ENCODE peak calls at places on chromosomes 6 and 20, in nine cellular contexts. One of them, this sample, is unnamed.

GRCh38 chr20:36737183-36737499 is 8.7 kb downstream of the NDRG3 start:
- DNase-seq in brain microvascular endothelial cell: no peak
- DNase-seq in gastrocnemius medialis: no peak
- DNase-seq in T-cell: no peak
- DNase-seq in upper lobe of right lung: no peak
- DNase-seq in stimulated activated CD4-positive, alpha-beta T cell treated with anti-CD3 and anti-CD28 coated beads, Interleukin-12 subunit alpha, Interleukin-12 subunit beta, amount 100 ng/mL, for 48 hours: no peak
- DNase-seq in endothelial cell: no peak
- DNase-seq in iris pigment epithelial cell: no peak
- DNase-seq in ecto neural progenitor cell: no peak
- DNase-seq in this sample: no peak

GRCh38 chr20:47189060-47189459 is 167.4 kb downstream of the ZMYND8 start:
- DNase-seq in T-cell: no peak
- DNase-seq in endothelial cell: no peak
- DNase-seq in stimulated activated CD4-positive, alpha-beta T cell treated with anti-CD3 and anti-CD28 coated beads, Interleukin-12 subunit alpha, Interleukin-12 subunit beta, amount 100 ng/mL, for 48 hours: no peak
- DNase-seq in brain microvascular endothelial cell: no peak
- DNase-seq in gastrocnemius medialis: no peak
- DNase-seq in ecto neural progenitor cell: no peak
- DNase-seq in iris pigment epithelial cell: no peak
- DNase-seq in upper lobe of right lung: no peak
- DNase-seq in this sample: no peak

GRCh38 chr20:5947276-5947675 is 3.1 kb downstream of the TRMT6 start:
- DNase-seq in upper lobe of right lung: peak; percentile 73
- DNase-seq in gastrocnemius medialis: no peak
- DNase-seq in ecto neural progenitor cell: no peak
- DNase-seq in brain microvascular endothelial cell: no peak
- DNase-seq in T-cell: no peak
- DNase-seq in endothelial cell: no peak
- DNase-seq in iris pigment epithelial cell: peak; percentile 29
- DNase-seq in stimulated activated CD4-positive, alpha-beta T cell treated with anti-CD3 and anti-CD28 coated beads, Interleukin-12 subunit alpha, Interleukin-12 subunit beta, amount 100 ng/mL, for 48 hours: peak; percentile 34
- DNase-seq in this sample: no peak

GRCh38 chr6:155400022-155400965 is 55.3 kb downstream of the NOX3 start:
- DNase-seq in ecto neural progenitor cell: no peak
- DNase-seq in brain microvascular endothelial cell: no peak
- DNase-seq in upper lobe of right lung: no peak
- DNase-seq in iris pigment epithelial cell: no peak
- DNase-seq in stimulated activated CD4-positive, alpha-beta T cell treated with anti-CD3 and anti-CD28 coated beads, Interleukin-12 subunit alpha, Interleukin-12 subunit beta, amount 100 ng/mL, for 48 hours: no peak
- DNase-seq in gastrocnemius medialis: no peak
- DNase-seq in T-cell: no peak
- DNase-seq in endothelial cell: no peak
- DNase-seq in this sample: no peak

GRCh38 chr6:45724511-45724910 is 291.1 kb downstream of the CLIC5 start:
- DNase-seq in endothelial cell: no peak
- DNase-seq in ecto neural progenitor cell: no peak
- DNase-seq in stimulated activated CD4-positive, alpha-beta T cell treated with anti-CD3 and anti-CD28 coated beads, Interleukin-12 subunit alpha, Interleukin-12 subunit beta, amount 100 ng/mL, for 48 hours: no peak
- DNase-seq in iris pigment epithelial cell: peak; percentile 85
- DNase-seq in upper lobe of right lung: no peak
- DNase-seq in brain microvascular endothelial cell: peak; percentile 74
- DNase-seq in T-cell: no peak
- DNase-seq in gastrocnemius medialis: no peak
- DNase-seq in this sample: no peak

GRCh38 chr20:44056010-44056698 is 130.8 kb downstream of the JPH2 start:
- DNase-seq in endothelial cell: peak; percentile 65
- DNase-seq in T-cell: peak; percentile 68
- DNase-seq in upper lobe of right lung: peak; percentile 55
- DNase-seq in iris pigment epithelial cell: no peak
- DNase-seq in brain microvascular endothelial cell: peak; percentile 23
- DNase-seq in ecto neural progenitor cell: peak; percentile 60
- DNase-seq in stimulated activated CD4-positive, alpha-beta T cell treated with anti-CD3 and anti-CD28 coated beads, Interleukin-12 subunit alpha, Interleukin-12 subunit beta, amount 100 ng/mL, for 48 hours: peak; percentile 22
- DNase-seq in gastrocnemius medialis: no peak
- DNase-seq in this sample: peak; percentile 50

GRCh38 chr6:37643851-37644672 is 53.6 kb downstream of the MDGA1 start:
- DNase-seq in T-cell: no peak
- DNase-seq in brain microvascular endothelial cell: no peak
- DNase-seq in upper lobe of right lung: peak; percentile 46
- DNase-seq in stimulated activated CD4-positive, alpha-beta T cell treated with anti-CD3 and anti-CD28 coated beads, Interleukin-12 subunit alpha, Interleukin-12 subunit beta, amount 100 ng/mL, for 48 hours: no peak
- DNase-seq in gastrocnemius medialis: no peak
- DNase-seq in iris pigment epithelial cell: no peak
- DNase-seq in endothelial cell: no peak
- DNase-seq in ecto neural progenitor cell: no peak
- DNase-seq in this sample: no peak

GRCh38 chr6:45432944-45433343 is 55.2 kb upstream of the SUPT3H start:
- DNase-seq in gastrocnemius medialis: no peak
- DNase-seq in T-cell: no peak
- DNase-seq in endothelial cell: no peak
- DNase-seq in iris pigment epithelial cell: peak; percentile 83
- DNase-seq in upper lobe of right lung: no peak
- DNase-seq in ecto neural progenitor cell: no peak
- DNase-seq in stimulated activated CD4-positive, alpha-beta T cell treated with anti-CD3 and anti-CD28 coated beads, Interleukin-12 subunit alpha, Interleukin-12 subunit beta, amount 100 ng/mL, for 48 hours: no peak
- DNase-seq in brain microvascular endothelial cell: no peak
- DNase-seq in this sample: no peak

GRCh38 chr6:10347561-10348327 is 67.1 kb downstream of the TFAP2A start:
- DNase-seq in endothelial cell: no peak
- DNase-seq in iris pigment epithelial cell: peak; percentile 70
- DNase-seq in T-cell: no peak
- DNase-seq in stimulated activated CD4-positive, alpha-beta T cell treated with anti-CD3 and anti-CD28 coated beads, Interleukin-12 subunit alpha, Interleukin-12 subunit beta, amount 100 ng/mL, for 48 hours: no peak
- DNase-seq in gastrocnemius medialis: no peak
- DNase-seq in ecto neural progenitor cell: no peak
- DNase-seq in brain microvascular endothelial cell: peak; percentile 18
- DNase-seq in upper lobe of right lung: no peak
- DNase-seq in this sample: no peak

GRCh38 chr20:45779011-45779915 is 12.4 kb downstream of the WFDC3 start:
- DNase-seq in upper lobe of right lung: peak; percentile 92
- DNase-seq in T-cell: no peak
- DNase-seq in gastrocnemius medialis: peak; percentile 77
- DNase-seq in endothelial cell: no peak
- DNase-seq in iris pigment epithelial cell: peak; percentile 99
- DNase-seq in brain microvascular endothelial cell: peak; percentile 98
- DNase-seq in ecto neural progenitor cell: no peak
- DNase-seq in stimulated activated CD4-positive, alpha-beta T cell treated with anti-CD3 and anti-CD28 coated beads, Interleukin-12 subunit alpha, Interleukin-12 subunit beta, amount 100 ng/mL, for 48 hours: no peak
- DNase-seq in this sample: no peak

GRCh38 chr6:135226537-135226936 is 45.4 kb downstream of the MYB start:
- DNase-seq in T-cell: no peak
- DNase-seq in brain microvascular endothelial cell: no peak
- DNase-seq in ecto neural progenitor cell: no peak
- DNase-seq in iris pigment epithelial cell: no peak
- DNase-seq in endothelial cell: no peak
- DNase-seq in upper lobe of right lung: no peak
- DNase-seq in stimulated activated CD4-positive, alpha-beta T cell treated with anti-CD3 and anti-CD28 coated beads, Interleukin-12 subunit alpha, Interleukin-12 subunit beta, amount 100 ng/mL, for 48 hours: no peak
- DNase-seq in gastrocnemius medialis: no peak
- DNase-seq in this sample: peak; percentile 84

GRCh38 chr6:111846061-111846460 is 27.2 kb downstream of the FYN start:
- DNase-seq in gastrocnemius medialis: no peak
- DNase-seq in ecto neural progenitor cell: no peak
- DNase-seq in brain microvascular endothelial cell: no peak
- DNase-seq in iris pigment epithelial cell: no peak
- DNase-seq in endothelial cell: no peak
- DNase-seq in upper lobe of right lung: no peak
- DNase-seq in stimulated activated CD4-positive, alpha-beta T cell treated with anti-CD3 and anti-CD28 coated beads, Interleukin-12 subunit alpha, Interleukin-12 subunit beta, amount 100 ng/mL, for 48 hours: no peak
- DNase-seq in T-cell: no peak
- DNase-seq in this sample: no peak

GRCh38 chr20:38057351-38057972 is 23.9 kb downstream of the RPRD1B start:
- DNase-seq in ecto neural progenitor cell: peak; percentile 90
- DNase-seq in iris pigment epithelial cell: peak; percentile 56
- DNase-seq in brain microvascular endothelial cell: peak; percentile 62
- DNase-seq in T-cell: peak; percentile 50
- DNase-seq in gastrocnemius medialis: peak; percentile 73
- DNase-seq in stimulated activated CD4-positive, alpha-beta T cell treated with anti-CD3 and anti-CD28 coated beads, Interleukin-12 subunit alpha, Interleukin-12 subunit beta, amount 100 ng/mL, for 48 hours: peak; percentile 57
- DNase-seq in endothelial cell: peak; percentile 88
- DNase-seq in upper lobe of right lung: peak; percentile 87
- DNase-seq in this sample: peak; percentile 88

GRCh38 chr6:68572525-68572924 is 62.6 kb upstream of the ADGRB3 start:
- DNase-seq in brain microvascular endothelial cell: peak; percentile 5
- DNase-seq in upper lobe of right lung: no peak
- DNase-seq in iris pigment epithelial cell: peak; percentile 28
- DNase-seq in endothelial cell: peak; percentile 34
- DNase-seq in stimulated activated CD4-positive, alpha-beta T cell treated with anti-CD3 and anti-CD28 coated beads, Interleukin-12 subunit alpha, Interleukin-12 subunit beta, amount 100 ng/mL, for 48 hours: no peak
- DNase-seq in gastrocnemius medialis: no peak
- DNase-seq in ecto neural progenitor cell: no peak
- DNase-seq in T-cell: no peak
- DNase-seq in this sample: peak; percentile 75

GRCh38 chr20:20261159-20261558 is 106.7 kb upstream of the INSM1 start:
- DNase-seq in iris pigment epithelial cell: no peak
- DNase-seq in stimulated activated CD4-positive, alpha-beta T cell treated with anti-CD3 and anti-CD28 coated beads, Interleukin-12 subunit alpha, Interleukin-12 subunit beta, amount 100 ng/mL, for 48 hours: no peak
- DNase-seq in upper lobe of right lung: no peak
- DNase-seq in brain microvascular endothelial cell: no peak
- DNase-seq in gastrocnemius medialis: no peak
- DNase-seq in endothelial cell: no peak
- DNase-seq in ecto neural progenitor cell: no peak
- DNase-seq in T-cell: no peak
- DNase-seq in this sample: no peak

GRCh38 chr20:37547912-37548311 is 20.2 kb upstream of the BLCAP start:
- DNase-seq in endothelial cell: no peak
- DNase-seq in upper lobe of right lung: no peak
- DNase-seq in brain microvascular endothelial cell: no peak
- DNase-seq in stimulated activated CD4-positive, alpha-beta T cell treated with anti-CD3 and anti-CD28 coated beads, Interleukin-12 subunit alpha, Interleukin-12 subunit beta, amount 100 ng/mL, for 48 hours: no peak
- DNase-seq in gastrocnemius medialis: no peak
- DNase-seq in iris pigment epithelial cell: no peak
- DNase-seq in T-cell: no peak
- DNase-seq in ecto neural progenitor cell: no peak
- DNase-seq in this sample: no peak

GRCh38 chr20:50521709-50522674 is 11.8 kb downstream of the PTPN1 start:
- DNase-seq in endothelial cell: no peak
- DNase-seq in upper lobe of right lung: no peak
- DNase-seq in stimulated activated CD4-positive, alpha-beta T cell treated with anti-CD3 and anti-CD28 coated beads, Interleukin-12 subunit alpha, Interleukin-12 subunit beta, amount 100 ng/mL, for 48 hours: no peak
- DNase-seq in gastrocnemius medialis: no peak
- DNase-seq in iris pigment epithelial cell: no peak
- DNase-seq in T-cell: no peak
- DNase-seq in brain microvascular endothelial cell: no peak
- DNase-seq in ecto neural progenitor cell: no peak
- DNase-seq in this sample: no peak

GRCh38 chr20:38692436-38693411 is 31.6 kb upstream of the SLC32A1 start:
- DNase-seq in stimulated activated CD4-positive, alpha-beta T cell treated with anti-CD3 and anti-CD28 coated beads, Interleukin-12 subunit alpha, Interleukin-12 subunit beta, amount 100 ng/mL, for 48 hours: peak; percentile 32
- DNase-seq in gastrocnemius medialis: no peak
- DNase-seq in endothelial cell: peak; percentile 82
- DNase-seq in iris pigment epithelial cell: peak; percentile 67
- DNase-seq in brain microvascular endothelial cell: peak; percentile 71
- DNase-seq in T-cell: peak; percentile 20
- DNase-seq in upper lobe of right lung: no peak
- DNase-seq in ecto neural progenitor cell: peak; percentile 85
- DNase-seq in this sample: peak; percentile 63

GRCh38 chr6:67896476-67896875 is 738.6 kb upstream of the ADGRB3 start:
- DNase-seq in ecto neural progenitor cell: no peak
- DNase-seq in T-cell: no peak
- DNase-seq in gastrocnemius medialis: no peak
- DNase-seq in endothelial cell: no peak
- DNase-seq in brain microvascular endothelial cell: no peak
- DNase-seq in stimulated activated CD4-positive, alpha-beta T cell treated with anti-CD3 and anti-CD28 coated beads, Interleukin-12 subunit alpha, Interleukin-12 subunit beta, amount 100 ng/mL, for 48 hours: no peak
- DNase-seq in upper lobe of right lung: no peak
- DNase-seq in iris pigment epithelial cell: peak; percentile 29
- DNase-seq in this sample: no peak

GRCh38 chr6:167907837-167908681 is 81.3 kb downstream of the AFDN start:
- DNase-seq in iris pigment epithelial cell: peak; percentile 29
- DNase-seq in gastrocnemius medialis: no peak
- DNase-seq in ecto neural progenitor cell: no peak
- DNase-seq in upper lobe of right lung: no peak
- DNase-seq in T-cell: no peak
- DNase-seq in endothelial cell: no peak
- DNase-seq in stimulated activated CD4-positive, alpha-beta T cell treated with anti-CD3 and anti-CD28 coated beads, Interleukin-12 subunit alpha, Interleukin-12 subunit beta, amount 100 ng/mL, for 48 hours: no peak
- DNase-seq in brain microvascular endothelial cell: peak; percentile 31
- DNase-seq in this sample: no peak

GRCh38 chr6:37007340-37008043 is 2.0 kb downstream of the FGD2 start:
- DNase-seq in endothelial cell: no peak
- DNase-seq in gastrocnemius medialis: no peak
- DNase-seq in brain microvascular endothelial cell: no peak
- DNase-seq in T-cell: no peak
- DNase-seq in ecto neural progenitor cell: no peak
- DNase-seq in upper lobe of right lung: peak; percentile 65
- DNase-seq in iris pigment epithelial cell: no peak
- DNase-seq in stimulated activated CD4-positive, alpha-beta T cell treated with anti-CD3 and anti-CD28 coated beads, Interleukin-12 subunit alpha, Interleukin-12 subunit beta, amount 100 ng/mL, for 48 hours: no peak
- DNase-seq in this sample: peak; percentile 78

GRCh38 chr6:39983193-39983592 is 48.9 kb upstream of the MOCS1 start:
- DNase-seq in iris pigment epithelial cell: no peak
- DNase-seq in endothelial cell: no peak
- DNase-seq in ecto neural progenitor cell: no peak
- DNase-seq in gastrocnemius medialis: no peak
- DNase-seq in upper lobe of right lung: no peak
- DNase-seq in brain microvascular endothelial cell: no peak
- DNase-seq in stimulated activated CD4-positive, alpha-beta T cell treated with anti-CD3 and anti-CD28 coated beads, Interleukin-12 subunit alpha, Interleukin-12 subunit beta, amount 100 ng/mL, for 48 hours: no peak
- DNase-seq in T-cell: no peak
- DNase-seq in this sample: no peak

GRCh38 chr6:53300656-53301551 is 47.8 kb downstream of the ELOVL5 start:
- DNase-seq in ecto neural progenitor cell: no peak
- DNase-seq in iris pigment epithelial cell: no peak
- DNase-seq in endothelial cell: no peak
- DNase-seq in brain microvascular endothelial cell: no peak
- DNase-seq in gastrocnemius medialis: no peak
- DNase-seq in upper lobe of right lung: peak; percentile 66
- DNase-seq in T-cell: peak; percentile 10
- DNase-seq in stimulated activated CD4-positive, alpha-beta T cell treated with anti-CD3 and anti-CD28 coated beads, Interleukin-12 subunit alpha, Interleukin-12 subunit beta, amount 100 ng/mL, for 48 hours: no peak
- DNase-seq in this sample: no peak

GRCh38 chr6:104573372-104573771 is 286.3 kb downstream of the HACE1 start:
- DNase-seq in stimulated activated CD4-positive, alpha-beta T cell treated with anti-CD3 and anti-CD28 coated beads, Interleukin-12 subunit alpha, Interleukin-12 subunit beta, amount 100 ng/mL, for 48 hours: no peak
- DNase-seq in endothelial cell: no peak
- DNase-seq in ecto neural progenitor cell: no peak
- DNase-seq in upper lobe of right lung: no peak
- DNase-seq in T-cell: no peak
- DNase-seq in gastrocnemius medialis: no peak
- DNase-seq in brain microvascular endothelial cell: no peak
- DNase-seq in iris pigment epithelial cell: no peak
- DNase-seq in this sample: no peak

GRCh38 chr20:31853481-31853880 is 8.1 kb upstream of the FOXS1 start:
- DNase-seq in gastrocnemius medialis: no peak
- DNase-seq in upper lobe of right lung: no peak
- DNase-seq in endothelial cell: no peak
- DNase-seq in iris pigment epithelial cell: no peak
- DNase-seq in stimulated activated CD4-positive, alpha-beta T cell treated with anti-CD3 and anti-CD28 coated beads, Interleukin-12 subunit alpha, Interleukin-12 subunit beta, amount 100 ng/mL, for 48 hours: no peak
- DNase-seq in T-cell: no peak
- DNase-seq in ecto neural progenitor cell: no peak
- DNase-seq in brain microvascular endothelial cell: no peak
- DNase-seq in this sample: no peak

GRCh38 chr6:25472314-25472713 is 179.7 kb upstream of the SCGN start:
- DNase-seq in iris pigment epithelial cell: no peak
- DNase-seq in ecto neural progenitor cell: no peak
- DNase-seq in stimulated activated CD4-positive, alpha-beta T cell treated with anti-CD3 and anti-CD28 coated beads, Interleukin-12 subunit alpha, Interleukin-12 subunit beta, amount 100 ng/mL, for 48 hours: no peak
- DNase-seq in T-cell: no peak
- DNase-seq in endothelial cell: peak; percentile 8
- DNase-seq in brain microvascular endothelial cell: no peak
- DNase-seq in upper lobe of right lung: no peak
- DNase-seq in gastrocnemius medialis: no peak
- DNase-seq in this sample: no peak

GRCh38 chr6:169722362-169723199 is 1.7 kb downstream of the PHF10 start:
- DNase-seq in gastrocnemius medialis: no peak
- DNase-seq in upper lobe of right lung: peak; percentile 77
- DNase-seq in T-cell: peak; percentile 44
- DNase-seq in stimulated activated CD4-positive, alpha-beta T cell treated with anti-CD3 and anti-CD28 coated beads, Interleukin-12 subunit alpha, Interleukin-12 subunit beta, amount 100 ng/mL, for 48 hours: no peak
- DNase-seq in brain microvascular endothelial cell: peak; percentile 61
- DNase-seq in iris pigment epithelial cell: peak; percentile 88
- DNase-seq in endothelial cell: peak; percentile 42
- DNase-seq in ecto neural progenitor cell: peak; percentile 60
- DNase-seq in this sample: peak; percentile 45

GRCh38 chr20:25544316-25544715 is 41.0 kb downstream of the NINL start:
- DNase-seq in T-cell: no peak
- DNase-seq in iris pigment epithelial cell: peak; percentile 52
- DNase-seq in stimulated activated CD4-positive, alpha-beta T cell treated with anti-CD3 and anti-CD28 coated beads, Interleukin-12 subunit alpha, Interleukin-12 subunit beta, amount 100 ng/mL, for 48 hours: no peak
- DNase-seq in brain microvascular endothelial cell: no peak
- DNase-seq in endothelial cell: no peak
- DNase-seq in upper lobe of right lung: no peak
- DNase-seq in gastrocnemius medialis: no peak
- DNase-seq in ecto neural progenitor cell: no peak
- DNase-seq in this sample: no peak

GRCh38 chr20:45704969-45705637 is at the start of gene WFDC10B:
- DNase-seq in endothelial cell: no peak
- DNase-seq in upper lobe of right lung: no peak
- DNase-seq in ecto neural progenitor cell: no peak
- DNase-seq in iris pigment epithelial cell: no peak
- DNase-seq in brain microvascular endothelial cell: no peak
- DNase-seq in stimulated activated CD4-positive, alpha-beta T cell treated with anti-CD3 and anti-CD28 coated beads, Interleukin-12 subunit alpha, Interleukin-12 subunit beta, amount 100 ng/mL, for 48 hours: no peak
- DNase-seq in T-cell: no peak
- DNase-seq in gastrocnemius medialis: no peak
- DNase-seq in this sample: no peak

GRCh38 chr20:59217162-59217561 is 53.5 kb downstream of the ZNF831 start:
- DNase-seq in stimulated activated CD4-positive, alpha-beta T cell treated with anti-CD3 and anti-CD28 coated beads, Interleukin-12 subunit alpha, Interleukin-12 subunit beta, amount 100 ng/mL, for 48 hours: no peak
- DNase-seq in ecto neural progenitor cell: no peak
- DNase-seq in T-cell: no peak
- DNase-seq in upper lobe of right lung: no peak
- DNase-seq in iris pigment epithelial cell: no peak
- DNase-seq in endothelial cell: no peak
- DNase-seq in gastrocnemius medialis: no peak
- DNase-seq in brain microvascular endothelial cell: no peak
- DNase-seq in this sample: no peak

GRCh38 chr20:50292324-50293243 is 102.0 kb downstream of the CEBPB start:
- DNase-seq in ecto neural progenitor cell: no peak
- DNase-seq in endothelial cell: no peak
- DNase-seq in stimulated activated CD4-positive, alpha-beta T cell treated with anti-CD3 and anti-CD28 coated beads, Interleukin-12 subunit alpha, Interleukin-12 subunit beta, amount 100 ng/mL, for 48 hours: no peak
- DNase-seq in T-cell: peak; percentile 24
- DNase-seq in iris pigment epithelial cell: peak; percentile 96
- DNase-seq in gastrocnemius medialis: peak; percentile 92
- DNase-seq in upper lobe of right lung: peak; percentile 94
- DNase-seq in brain microvascular endothelial cell: peak; percentile 82
- DNase-seq in this sample: no peak